ENCODE peak calls at places on chromosomes 1 and 21, in five cellular contexts. F, H, O, T and Y are unnamed samples.

GRCh38 chr1:174301295-174302077 is 142.2 kb downstream of the RABGAP1L start:
- DNase-seq in F (no peak), H (no peak), O (no peak), T (no peak), Y (peak)

GRCh38 chr1:163357378-163357777 is 35.6 kb downstream of the NUF2 start:
- DNase-seq in F (no peak), H (no peak), O (no peak), T (peak), Y (no peak)

GRCh38 chr21:44766014-44766817 is 35.4 kb downstream of the UBE2G2 start:
- DNase-seq in F (peak), H (no peak), O (no peak), T (no peak), Y (no peak)

GRCh38 chr1:55060133-55060999 is 21.0 kb downstream of the PCSK9 start:
- DNase-seq in F (peak), H (no peak), O (peak), T (no peak), Y (no peak)

GRCh38 chr1:32234792-32235191 is 12.2 kb upstream of the FAM167B start:
- DNase-seq in F (no peak), H (no peak), O (no peak), T (no peak), Y (no peak)

GRCh38 chr1:52032124-52032784 is 1.4 kb downstream of the KTI12 start:
- DNase-seq in F (no peak), H (no peak), O (no peak), T (peak), Y (no peak)

GRCh38 chr1:107936498-107937481 is 28.2 kb downstream of the VAV3 start:
- DNase-seq in F (peak), H (peak), O (no peak), T (peak), Y (peak)

GRCh38 chr1:100147875-100148274 is 14.9 kb downstream of the TRMT13 start:
- DNase-seq in F (no peak), H (no peak), O (no peak), T (no peak), Y (no peak)

GRCh38 chr21:45847870-45848269 is 133.7 kb upstream of the COL6A1 start:
- DNase-seq in F (no peak), H (no peak), O (no peak), T (no peak), Y (peak)